ENCODE peak calls at places on chromosomes 11 and 22, in six cellular contexts. One of them, this sample, is unnamed.

GRCh38 chr22:30235687-30236170 is 10.8 kb downstream of the LIF start:
- DNase-seq in activated CD4-positive, CD25-positive, alpha-beta regulatory T cell treated with anti-CD3 and anti-CD28 coated beads, Interleukin-2, amount 50 U/mL, for 16 hours: no peak
- DNase-seq in CD4-positive, alpha-beta T cell: no peak
- DNase-seq in CD4-positive, CD25-positive, alpha-beta regulatory T cell: no peak
- DNase-seq in GM03348: peak; percentile 82
- DNase-seq in stimulated activated CD4-positive, alpha-beta T cell treated with anti-CD3 and anti-CD28 coated beads, Interleukin-4, amount 100 ng/mL, for 4 hours: no peak
- DNase-seq in this sample: no peak

GRCh38 chr11:3378426-3379423 is at the start of gene ZNF195:
- DNase-seq in activated CD4-positive, CD25-positive, alpha-beta regulatory T cell treated with anti-CD3 and anti-CD28 coated beads, Interleukin-2, amount 50 U/mL, for 16 hours: peak; percentile 97
- DNase-seq in CD4-positive, alpha-beta T cell: peak; percentile 97
- DNase-seq in CD4-positive, CD25-positive, alpha-beta regulatory T cell: peak; percentile 94
- DNase-seq in GM03348: peak; percentile 99
- DNase-seq in stimulated activated CD4-positive, alpha-beta T cell treated with anti-CD3 and anti-CD28 coated beads, Interleukin-4, amount 100 ng/mL, for 4 hours: peak; percentile 97
- DNase-seq in this sample: peak; percentile 93

GRCh38 chr11:95155385-95155784 is 65.7 kb downstream of the ENDOD1 start:
- DNase-seq in activated CD4-positive, CD25-positive, alpha-beta regulatory T cell treated with anti-CD3 and anti-CD28 coated beads, Interleukin-2, amount 50 U/mL, for 16 hours: no peak
- DNase-seq in CD4-positive, alpha-beta T cell: no peak
- DNase-seq in CD4-positive, CD25-positive, alpha-beta regulatory T cell: no peak
- DNase-seq in GM03348: no peak
- DNase-seq in stimulated activated CD4-positive, alpha-beta T cell treated with anti-CD3 and anti-CD28 coated beads, Interleukin-4, amount 100 ng/mL, for 4 hours: no peak
- DNase-seq in this sample: no peak

GRCh38 chr11:17861036-17861755 is 126.6 kb downstream of the KCNC1 start:
- DNase-seq in activated CD4-positive, CD25-positive, alpha-beta regulatory T cell treated with anti-CD3 and anti-CD28 coated beads, Interleukin-2, amount 50 U/mL, for 16 hours: no peak
- DNase-seq in CD4-positive, alpha-beta T cell: no peak
- DNase-seq in CD4-positive, CD25-positive, alpha-beta regulatory T cell: no peak
- DNase-seq in GM03348: no peak
- DNase-seq in stimulated activated CD4-positive, alpha-beta T cell treated with anti-CD3 and anti-CD28 coated beads, Interleukin-4, amount 100 ng/mL, for 4 hours: no peak
- DNase-seq in this sample: no peak

GRCh38 chr11:127345819-127346459 is 345.4 kb upstream of the KIRREL3 start:
- DNase-seq in activated CD4-positive, CD25-positive, alpha-beta regulatory T cell treated with anti-CD3 and anti-CD28 coated beads, Interleukin-2, amount 50 U/mL, for 16 hours: no peak
- DNase-seq in CD4-positive, alpha-beta T cell: peak; percentile 5
- DNase-seq in CD4-positive, CD25-positive, alpha-beta regulatory T cell: no peak
- DNase-seq in GM03348: peak; percentile 75
- DNase-seq in stimulated activated CD4-positive, alpha-beta T cell treated with anti-CD3 and anti-CD28 coated beads, Interleukin-4, amount 100 ng/mL, for 4 hours: peak; percentile 6
- DNase-seq in this sample: peak; percentile 14

GRCh38 chr11:45856044-45856468 is 8.8 kb downstream of the CRY2 start:
- DNase-seq in activated CD4-positive, CD25-positive, alpha-beta regulatory T cell treated with anti-CD3 and anti-CD28 coated beads, Interleukin-2, amount 50 U/mL, for 16 hours: no peak
- DNase-seq in CD4-positive, alpha-beta T cell: no peak
- DNase-seq in CD4-positive, CD25-positive, alpha-beta regulatory T cell: no peak
- DNase-seq in GM03348: peak; percentile 71
- DNase-seq in stimulated activated CD4-positive, alpha-beta T cell treated with anti-CD3 and anti-CD28 coated beads, Interleukin-4, amount 100 ng/mL, for 4 hours: no peak
- DNase-seq in this sample: no peak

GRCh38 chr11:110367571-110367970 is 62.2 kb upstream of the FDX1 start:
- DNase-seq in activated CD4-positive, CD25-positive, alpha-beta regulatory T cell treated with anti-CD3 and anti-CD28 coated beads, Interleukin-2, amount 50 U/mL, for 16 hours: no peak
- DNase-seq in CD4-positive, alpha-beta T cell: no peak
- DNase-seq in CD4-positive, CD25-positive, alpha-beta regulatory T cell: peak; percentile 30
- DNase-seq in GM03348: peak; percentile 24
- DNase-seq in stimulated activated CD4-positive, alpha-beta T cell treated with anti-CD3 and anti-CD28 coated beads, Interleukin-4, amount 100 ng/mL, for 4 hours: no peak
- DNase-seq in this sample: no peak

GRCh38 chr22:33921576-33922181 is 1.4 kb upstream of the LARGE1 start:
- DNase-seq in activated CD4-positive, CD25-positive, alpha-beta regulatory T cell treated with anti-CD3 and anti-CD28 coated beads, Interleukin-2, amount 50 U/mL, for 16 hours: no peak
- DNase-seq in CD4-positive, alpha-beta T cell: peak; percentile 3
- DNase-seq in CD4-positive, CD25-positive, alpha-beta regulatory T cell: no peak
- DNase-seq in GM03348: peak; percentile 83
- DNase-seq in stimulated activated CD4-positive, alpha-beta T cell treated with anti-CD3 and anti-CD28 coated beads, Interleukin-4, amount 100 ng/mL, for 4 hours: peak; percentile 28
- DNase-seq in this sample: no peak

GRCh38 chr11:64862914-64863313 is 15.5 kb downstream of the EHD1 start:
- DNase-seq in activated CD4-positive, CD25-positive, alpha-beta regulatory T cell treated with anti-CD3 and anti-CD28 coated beads, Interleukin-2, amount 50 U/mL, for 16 hours: no peak
- DNase-seq in CD4-positive, alpha-beta T cell: no peak
- DNase-seq in CD4-positive, CD25-positive, alpha-beta regulatory T cell: no peak
- DNase-seq in GM03348: no peak
- DNase-seq in stimulated activated CD4-positive, alpha-beta T cell treated with anti-CD3 and anti-CD28 coated beads, Interleukin-4, amount 100 ng/mL, for 4 hours: no peak
- DNase-seq in this sample: no peak

GRCh38 chr11:1890856-1891830 is 552 bp downstream of the PRR33 start:
- DNase-seq in activated CD4-positive, CD25-positive, alpha-beta regulatory T cell treated with anti-CD3 and anti-CD28 coated beads, Interleukin-2, amount 50 U/mL, for 16 hours: no peak
- DNase-seq in CD4-positive, alpha-beta T cell: no peak
- DNase-seq in CD4-positive, CD25-positive, alpha-beta regulatory T cell: no peak
- DNase-seq in GM03348: no peak
- DNase-seq in stimulated activated CD4-positive, alpha-beta T cell treated with anti-CD3 and anti-CD28 coated beads, Interleukin-4, amount 100 ng/mL, for 4 hours: no peak
- DNase-seq in this sample: no peak

GRCh38 chr11:2991477-2992233 is 474 bp downstream of the NAP1L4 start:
- DNase-seq in activated CD4-positive, CD25-positive, alpha-beta regulatory T cell treated with anti-CD3 and anti-CD28 coated beads, Interleukin-2, amount 50 U/mL, for 16 hours: no peak
- DNase-seq in CD4-positive, alpha-beta T cell: peak; percentile 14
- DNase-seq in CD4-positive, CD25-positive, alpha-beta regulatory T cell: no peak
- DNase-seq in GM03348: peak; percentile 81
- DNase-seq in stimulated activated CD4-positive, alpha-beta T cell treated with anti-CD3 and anti-CD28 coated beads, Interleukin-4, amount 100 ng/mL, for 4 hours: no peak
- DNase-seq in this sample: peak; percentile 61

GRCh38 chr22:26835929-26836528 is 178.6 kb downstream of the MIAT start:
- DNase-seq in activated CD4-positive, CD25-positive, alpha-beta regulatory T cell treated with anti-CD3 and anti-CD28 coated beads, Interleukin-2, amount 50 U/mL, for 16 hours: peak; percentile 2
- DNase-seq in CD4-positive, alpha-beta T cell: peak; percentile 30
- DNase-seq in CD4-positive, CD25-positive, alpha-beta regulatory T cell: peak; percentile 23
- DNase-seq in GM03348: peak; percentile 53
- DNase-seq in stimulated activated CD4-positive, alpha-beta T cell treated with anti-CD3 and anti-CD28 coated beads, Interleukin-4, amount 100 ng/mL, for 4 hours: peak; percentile 29
- DNase-seq in this sample: peak; percentile 7